ENCODE peak calls at places on chromosomes 6 and 20, in eight cellular contexts. C is tibial artery, P is Karpas-422, K is DND-41, I is stomach, Z is esophagus squamous epithelium, Q is colonic mucosa, J is uterus. E is an unnamed sample. For H3K4me1 and H3K27me3, the result is how much of the 10 kb centered on the place peaks cover.

GRCh38 chr20:7984192-7984591 is 35.4 kb downstream of the TMX4 start:
- DNase-seq in C (no peak), P (no peak), K (no peak), I (no peak), Z (no peak), Q (no peak), J (no peak), E (no peak)

GRCh38 chr6:104956663-104957294 is at the start of gene LIN28B:
- DNase-seq in C (no peak), P (peak), K (no peak), I (no peak), Z (no peak), Q (no peak), J (no peak), E (no peak)

GRCh38 chr6:35775031-35775430 is 1.4 kb upstream of the CLPSL2 start:
- DNase-seq in C (no peak), P (no peak), K (no peak), I (no peak), Z (no peak), Q (no peak), J (no peak), E (no peak)

GRCh38 chr20:11432407-11432806 is 485.3 kb upstream of the BTBD3 start:
- DNase-seq in C (no peak), P (no peak), K (no peak), I (no peak), Z (no peak), Q (no peak), J (no peak), E (no peak)

GRCh38 chr6:57013501-57013900 is 33.0 kb upstream of the KIAA1586 start:
- DNase-seq in C (no peak), P (no peak), K (no peak), I (no peak), Z (no peak), Q (no peak), J (no peak), E (no peak)

GRCh38 chr6:169845426-169846285 is 94.2 kb downstream of the ERMARD start:
- DNase-seq in C (peak), P (no peak), K (no peak), I (peak), Z (no peak), Q (no peak), J (no peak), E (no peak)

GRCh38 chr6:157106487-157106886 is 216.8 kb downstream of the TMEM242 start:
- DNase-seq in C (no peak), P (no peak), K (no peak), I (no peak), Z (no peak), Q (no peak), J (no peak), E (no peak)

GRCh38 chr6:125169522-125169921 is 15.9 kb downstream of the TPD52L1 start:
- DNase-seq in C (no peak), P (no peak), K (no peak), I (no peak), Z (no peak), Q (no peak), J (no peak), E (no peak)

GRCh38 chr20:22684072-22684762 is 99.8 kb upstream of the FOXA2 start:
- DNase-seq in C (peak), P (peak), K (peak), I (peak), Z (no peak), Q (peak), J (peak), E (no peak)

GRCh38 chr20:32512047-32512385 is 73.1 kb downstream of the NOL4L start:
- DNase-seq in C (no peak), P (no peak), K (peak), I (no peak), Z (no peak), Q (no peak), J (no peak), E (no peak)

GRCh38 chr20:32510120-32510600 is 75.0 kb downstream of the NOL4L start:
- DNase-seq in C (no peak), P (no peak), K (peak), I (no peak), Z (no peak), Q (no peak), J (no peak), E (no peak)

GRCh38 chr20:32510601-32511357 is 74.4 kb downstream of the NOL4L start:
- DNase-seq in C (no peak), P (no peak), K (peak), I (peak), Z (no peak), Q (no peak), J (no peak), E (no peak)

GRCh38 chr20:32513031-32513866 is 71.9 kb downstream of the NOL4L start:
- DNase-seq in C (no peak), P (no peak), K (no peak), I (no peak), Z (no peak), Q (no peak), J (no peak), E (no peak)

GRCh38 chr20:32511358-32512046 is 73.6 kb downstream of the NOL4L start:
- DNase-seq in C (no peak), P (no peak), K (no peak), I (no peak), Z (no peak), Q (no peak), J (no peak), E (no peak)
- H3K4me1 ChIP-seq in C (under half), P (under half), K (half or more), I (under half), Z (under half), Q (under half), J (under half), E (half or more)

GRCh38 chr6:162124710-162125435 is 602.7 kb downstream of the PRKN start:
- DNase-seq in C (no peak), P (no peak), K (no peak), I (no peak), Z (no peak), Q (no peak), J (no peak), E (no peak)
- H3K27me3 ChIP-seq in C (under half), P (under half), K (under half), I (under half), Z (under half), Q (under half), J (under half), E (under half)

DNA sequence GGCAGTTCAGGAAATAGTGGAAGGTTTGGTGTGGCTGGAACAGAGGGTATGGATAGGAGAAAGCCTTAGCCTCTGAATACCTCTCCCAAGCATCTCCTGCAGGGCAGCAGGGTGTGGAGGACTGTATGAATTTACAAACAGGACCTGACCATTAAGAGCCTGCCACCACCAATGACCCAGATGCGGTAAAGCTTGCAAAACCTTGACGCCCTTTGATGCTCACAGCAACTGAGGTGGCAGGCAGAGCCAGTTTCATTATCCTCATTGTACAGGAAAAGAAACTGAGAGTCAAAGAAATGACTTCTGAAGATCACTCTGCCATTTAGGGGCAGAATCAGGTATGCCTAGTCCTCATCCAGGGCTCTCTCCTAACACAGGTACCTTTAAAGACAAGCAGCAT is 2.4 kb downstream of the HM13 start:
- DNase-seq in C (no peak), P (no peak), K (no peak), I (no peak), Z (no peak), Q (no peak), J (no peak), E (peak)
- H3K4me3 ChIP-seq in C (no peak), P (peak), K (peak), I (peak), Z (no peak), Q (no peak), J (no peak), E (peak)

GRCh38 chr20:19590382-19590781 is 167.7 kb upstream of the RIN2 start:
- DNase-seq in C (no peak), P (no peak), K (no peak), I (no peak), Z (no peak), Q (no peak), J (no peak), E (no peak)
- H3K4me1 ChIP-seq in C (under half), P (under half), K (under half), I (under half), Z (under half), Q (under half), J (under half), E (under half)

DNA sequence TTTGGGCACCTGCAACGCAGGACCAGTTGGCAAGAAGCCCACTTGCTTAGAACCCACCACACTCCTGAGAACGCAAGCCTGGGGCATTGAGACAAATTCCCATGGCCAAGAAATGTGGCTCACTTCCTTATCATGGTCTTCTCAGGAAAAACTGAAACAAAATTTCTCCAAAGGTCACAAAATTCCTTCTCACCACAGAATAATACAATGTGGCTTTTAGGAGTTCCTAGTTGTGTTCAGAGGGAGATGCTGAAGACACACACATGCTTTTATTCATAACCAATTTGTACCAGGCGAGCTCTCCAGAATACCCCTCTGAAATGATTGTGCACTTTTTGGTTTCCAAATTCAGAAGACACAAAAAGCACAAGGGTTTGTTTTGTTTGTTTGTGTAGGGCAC is 31.6 kb downstream of the ADTRP start:
- DNase-seq in C (no peak), P (no peak), K (no peak), I (no peak), Z (no peak), Q (no peak), J (no peak), E (no peak)
- H3K27me3 ChIP-seq in C (under half), P (under half), K (under half), I (under half), Z (under half), Q (under half), J (under half), E (under half)

GRCh38 chr20:57264151-57264792 is 2.2 kb downstream of the BMP7 start:
- DNase-seq in C (no peak), P (no peak), K (no peak), I (peak), Z (no peak), Q (no peak), J (no peak), E (no peak)
- H3K4me3 ChIP-seq in C (no peak), P (no peak), K (no peak), I (peak), Z (peak), Q (no peak), J (no peak), E (no peak)

GRCh38 chr6:15255481-15256414 is 9.9 kb downstream of the JARID2 start:
- DNase-seq in C (no peak), P (peak), K (peak), I (no peak), Z (no peak), Q (no peak), J (no peak), E (no peak)

GRCh38 chr6:15253107-15254073 is 7.5 kb downstream of the JARID2 start:
- DNase-seq in C (no peak), P (no peak), K (no peak), I (no peak), Z (no peak), Q (no peak), J (no peak), E (no peak)

GRCh38 chr6:15259766-15260098 is 13.9 kb downstream of the JARID2 start:
- DNase-seq in C (no peak), P (no peak), K (no peak), I (no peak), Z (no peak), Q (no peak), J (no peak), E (no peak)

GRCh38 chr6:15254074-15254975 is 8.5 kb downstream of the JARID2 start:
- DNase-seq in C (no peak), P (peak), K (no peak), I (peak), Z (no peak), Q (no peak), J (no peak), E (no peak)

DNA sequence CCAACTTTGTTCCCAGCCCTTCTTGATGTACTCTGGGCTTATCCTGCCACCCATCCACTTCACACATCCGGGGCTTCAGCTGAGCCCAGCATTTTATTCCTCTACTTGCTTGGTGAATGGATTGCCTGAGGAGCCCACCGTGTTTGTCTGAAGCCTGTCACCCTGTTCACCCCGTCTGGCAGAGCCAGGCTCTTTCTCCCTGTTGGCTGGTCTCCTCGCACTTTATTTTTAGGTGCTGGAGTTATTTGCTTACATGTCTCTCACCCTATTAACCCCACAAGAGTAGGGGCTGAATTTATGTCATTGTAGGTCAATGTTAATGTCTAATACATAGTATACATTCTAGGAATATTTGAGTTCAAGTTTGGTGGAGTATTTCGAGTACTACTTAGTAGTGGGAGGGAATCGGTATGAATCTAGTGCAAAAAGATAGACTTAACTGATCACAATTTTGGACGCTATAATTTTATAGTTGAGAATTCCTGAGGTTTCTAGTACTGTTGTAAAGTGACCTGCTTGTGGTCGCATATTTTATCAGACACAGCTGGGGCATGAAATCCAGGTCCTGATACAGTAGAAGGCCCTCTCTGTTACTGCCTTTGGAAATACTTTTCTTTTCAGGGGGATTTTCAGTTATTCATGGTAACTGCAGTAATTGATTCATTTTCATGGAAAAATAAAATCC is 10.8 kb downstream of the JARID2 start:
- DNase-seq in C (no peak), P (no peak), K (no peak), I (no peak), Z (no peak), Q (no peak), J (no peak), E (no peak)
- H3K4me1 ChIP-seq in C (under half), P (half or more), K (under half), I (under half), Z (under half), Q (under half), J (under half), E (half or more)

E was measured in CD4-positive, alpha-beta memory T cell.